ENCODE peak calls at places on chromosome 16, in seven cellular contexts. One of them, this sample, is unnamed.

GRCh38 chr16:84286568-84287220 is 8.0 kb upstream of the WFDC1 start:
- DNase-seq in HFF-Myc: no peak
- DNase-seq in kidney glomerular epithelial cell: peak; percentile 5
- DNase-seq in neural progenitor cell: no peak
- DNase-seq in lower leg skin: no peak
- DNase-seq in memory B cell: no peak
- DNase-seq in activated CD4-positive, alpha-beta T cell treated with anti-CD3 and anti-CD28 coated beads, Interleukin-2, amount 50 U/mL, for 1 hour: no peak
- DNase-seq in this sample: peak; percentile 9

GRCh38 chr16:1871974-1872635 is at the start of gene MEIOB:
- DNase-seq in neural progenitor cell: peak; percentile 87
- DNase-seq in memory B cell: peak; percentile 33
- DNase-seq in kidney glomerular epithelial cell: no peak
- DNase-seq in HFF-Myc: no peak
- DNase-seq in lower leg skin: peak; percentile 82
- DNase-seq in activated CD4-positive, alpha-beta T cell treated with anti-CD3 and anti-CD28 coated beads, Interleukin-2, amount 50 U/mL, for 1 hour: peak; percentile 27
- DNase-seq in this sample: no peak

GRCh38 chr16:2692251-2692947 is 10.1 kb downstream of the KCTD5 start:
- DNase-seq in neural progenitor cell: peak; percentile 9
- DNase-seq in kidney glomerular epithelial cell: no peak
- DNase-seq in HFF-Myc: no peak
- DNase-seq in activated CD4-positive, alpha-beta T cell treated with anti-CD3 and anti-CD28 coated beads, Interleukin-2, amount 50 U/mL, for 1 hour: no peak
- DNase-seq in memory B cell: no peak
- DNase-seq in lower leg skin: no peak
- DNase-seq in this sample: no peak

GRCh38 chr16:16062023-16062932 is 112.9 kb downstream of the ABCC1 start:
- DNase-seq in lower leg skin: no peak
- DNase-seq in HFF-Myc: no peak
- DNase-seq in activated CD4-positive, alpha-beta T cell treated with anti-CD3 and anti-CD28 coated beads, Interleukin-2, amount 50 U/mL, for 1 hour: peak; percentile 15
- DNase-seq in neural progenitor cell: peak; percentile 11
- DNase-seq in kidney glomerular epithelial cell: no peak
- DNase-seq in memory B cell: no peak
- DNase-seq in this sample: no peak

GRCh38 chr16:66378739-66379570 is 12.5 kb downstream of the CDH5 start:
- DNase-seq in activated CD4-positive, alpha-beta T cell treated with anti-CD3 and anti-CD28 coated beads, Interleukin-2, amount 50 U/mL, for 1 hour: no peak
- DNase-seq in lower leg skin: no peak
- DNase-seq in neural progenitor cell: no peak
- DNase-seq in HFF-Myc: no peak
- DNase-seq in memory B cell: no peak
- DNase-seq in kidney glomerular epithelial cell: no peak
- DNase-seq in this sample: no peak

GRCh38 chr16:11024333-11025053 is 80.1 kb downstream of the CLEC16A start:
- DNase-seq in lower leg skin: no peak
- DNase-seq in HFF-Myc: no peak
- DNase-seq in kidney glomerular epithelial cell: peak; percentile 38
- DNase-seq in neural progenitor cell: no peak
- DNase-seq in activated CD4-positive, alpha-beta T cell treated with anti-CD3 and anti-CD28 coated beads, Interleukin-2, amount 50 U/mL, for 1 hour: no peak
- DNase-seq in memory B cell: no peak
- DNase-seq in this sample: peak; percentile 74

GRCh38 chr16:71460246-71460645 is 1.8 kb downstream of the ZNF23 start:
- DNase-seq in lower leg skin: no peak
- DNase-seq in activated CD4-positive, alpha-beta T cell treated with anti-CD3 and anti-CD28 coated beads, Interleukin-2, amount 50 U/mL, for 1 hour: no peak
- DNase-seq in HFF-Myc: peak; percentile 79
- DNase-seq in kidney glomerular epithelial cell: peak; percentile 5
- DNase-seq in neural progenitor cell: no peak
- DNase-seq in memory B cell: no peak
- DNase-seq in this sample: no peak

GRCh38 chr16:27779719-27780161 is 229.8 kb downstream of the KATNIP start:
- DNase-seq in neural progenitor cell: peak; percentile 84
- DNase-seq in memory B cell: no peak
- DNase-seq in lower leg skin: no peak
- DNase-seq in activated CD4-positive, alpha-beta T cell treated with anti-CD3 and anti-CD28 coated beads, Interleukin-2, amount 50 U/mL, for 1 hour: no peak
- DNase-seq in HFF-Myc: peak; percentile 15
- DNase-seq in kidney glomerular epithelial cell: no peak
- DNase-seq in this sample: no peak

GRCh38 chr16:74462361-74462760 is 41.1 kb upstream of the CLEC18B start:
- DNase-seq in kidney glomerular epithelial cell: peak; percentile 14
- DNase-seq in HFF-Myc: no peak
- DNase-seq in neural progenitor cell: no peak
- DNase-seq in lower leg skin: no peak
- DNase-seq in activated CD4-positive, alpha-beta T cell treated with anti-CD3 and anti-CD28 coated beads, Interleukin-2, amount 50 U/mL, for 1 hour: no peak
- DNase-seq in memory B cell: no peak
- DNase-seq in this sample: peak; percentile 30

GRCh38 chr16:51326131-51326856 is 175.2 kb upstream of the SALL1 start:
- DNase-seq in neural progenitor cell: no peak
- DNase-seq in HFF-Myc: peak; percentile 93
- DNase-seq in memory B cell: no peak
- DNase-seq in lower leg skin: no peak
- DNase-seq in kidney glomerular epithelial cell: peak; percentile 28
- DNase-seq in activated CD4-positive, alpha-beta T cell treated with anti-CD3 and anti-CD28 coated beads, Interleukin-2, amount 50 U/mL, for 1 hour: no peak
- DNase-seq in this sample: peak; percentile 33

GRCh38 chr16:81492307-81492706 is 47.7 kb downstream of the CMIP start:
- DNase-seq in HFF-Myc: no peak
- DNase-seq in lower leg skin: no peak
- DNase-seq in neural progenitor cell: peak; percentile 68
- DNase-seq in activated CD4-positive, alpha-beta T cell treated with anti-CD3 and anti-CD28 coated beads, Interleukin-2, amount 50 U/mL, for 1 hour: no peak
- DNase-seq in kidney glomerular epithelial cell: no peak
- DNase-seq in memory B cell: no peak
- DNase-seq in this sample: peak; percentile 68

GRCh38 chr16:75254359-75254837 is 3.0 kb upstream of the BCAR1 start:
- DNase-seq in memory B cell: no peak
- DNase-seq in kidney glomerular epithelial cell: peak; percentile 62
- DNase-seq in lower leg skin: peak; percentile 85
- DNase-seq in activated CD4-positive, alpha-beta T cell treated with anti-CD3 and anti-CD28 coated beads, Interleukin-2, amount 50 U/mL, for 1 hour: no peak
- DNase-seq in HFF-Myc: peak; percentile 77
- DNase-seq in neural progenitor cell: no peak
- DNase-seq in this sample: peak; percentile 72

GRCh38 chr16:1723450-1724147 is 17.6 kb downstream of the MAPK8IP3 start:
- DNase-seq in lower leg skin: no peak
- DNase-seq in HFF-Myc: no peak
- DNase-seq in neural progenitor cell: peak; percentile 47
- DNase-seq in kidney glomerular epithelial cell: peak; percentile 32
- DNase-seq in memory B cell: peak; percentile 62
- DNase-seq in activated CD4-positive, alpha-beta T cell treated with anti-CD3 and anti-CD28 coated beads, Interleukin-2, amount 50 U/mL, for 1 hour: peak; percentile 44
- DNase-seq in this sample: peak; percentile 12

GRCh38 chr16:85460983-85461813 is 151.9 kb upstream of the GSE1 start:
- DNase-seq in activated CD4-positive, alpha-beta T cell treated with anti-CD3 and anti-CD28 coated beads, Interleukin-2, amount 50 U/mL, for 1 hour: no peak
- DNase-seq in HFF-Myc: no peak
- DNase-seq in neural progenitor cell: peak; percentile 53
- DNase-seq in memory B cell: no peak
- DNase-seq in lower leg skin: no peak
- DNase-seq in kidney glomerular epithelial cell: peak; percentile 43
- DNase-seq in this sample: no peak

GRCh38 chr16:49458656-49459445 is 85.2 kb downstream of the C16orf78 start:
- DNase-seq in kidney glomerular epithelial cell: no peak
- DNase-seq in activated CD4-positive, alpha-beta T cell treated with anti-CD3 and anti-CD28 coated beads, Interleukin-2, amount 50 U/mL, for 1 hour: no peak
- DNase-seq in HFF-Myc: no peak
- DNase-seq in neural progenitor cell: no peak
- DNase-seq in memory B cell: no peak
- DNase-seq in lower leg skin: peak; percentile 62
- DNase-seq in this sample: no peak

GRCh38 chr16:89289428-89290395 is 72.2 kb downstream of the ZNF778 start:
- DNase-seq in neural progenitor cell: peak; percentile 86
- DNase-seq in activated CD4-positive, alpha-beta T cell treated with anti-CD3 and anti-CD28 coated beads, Interleukin-2, amount 50 U/mL, for 1 hour: peak; percentile 75
- DNase-seq in kidney glomerular epithelial cell: peak; percentile 26
- DNase-seq in HFF-Myc: peak; percentile 27
- DNase-seq in lower leg skin: no peak
- DNase-seq in memory B cell: peak; percentile 73
- DNase-seq in this sample: peak; percentile 49

GRCh38 chr16:57600952-57601580 is 27.4 kb upstream of the ADGRG1 start:
- DNase-seq in kidney glomerular epithelial cell: no peak
- DNase-seq in lower leg skin: no peak
- DNase-seq in memory B cell: no peak
- DNase-seq in neural progenitor cell: no peak
- DNase-seq in activated CD4-positive, alpha-beta T cell treated with anti-CD3 and anti-CD28 coated beads, Interleukin-2, amount 50 U/mL, for 1 hour: no peak
- DNase-seq in HFF-Myc: no peak
- DNase-seq in this sample: no peak

GRCh38 chr16:54009464-54010176 is 277.0 kb downstream of the IRX3 start:
- DNase-seq in activated CD4-positive, alpha-beta T cell treated with anti-CD3 and anti-CD28 coated beads, Interleukin-2, amount 50 U/mL, for 1 hour: no peak
- DNase-seq in neural progenitor cell: no peak
- DNase-seq in HFF-Myc: no peak
- DNase-seq in kidney glomerular epithelial cell: no peak
- DNase-seq in memory B cell: no peak
- DNase-seq in lower leg skin: no peak
- DNase-seq in this sample: no peak

GRCh38 chr16:75385507-75386152 is 47.7 kb downstream of the CFDP1 start:
- DNase-seq in activated CD4-positive, alpha-beta T cell treated with anti-CD3 and anti-CD28 coated beads, Interleukin-2, amount 50 U/mL, for 1 hour: no peak
- DNase-seq in memory B cell: no peak
- DNase-seq in HFF-Myc: peak; percentile 69
- DNase-seq in kidney glomerular epithelial cell: peak; percentile 87
- DNase-seq in lower leg skin: no peak
- DNase-seq in neural progenitor cell: peak; percentile 66
- DNase-seq in this sample: peak; percentile 67

GRCh38 chr16:4110065-4110464 is 6.2 kb downstream of the ADCY9 start:
- DNase-seq in neural progenitor cell: no peak
- DNase-seq in kidney glomerular epithelial cell: no peak
- DNase-seq in HFF-Myc: no peak
- DNase-seq in memory B cell: no peak
- DNase-seq in activated CD4-positive, alpha-beta T cell treated with anti-CD3 and anti-CD28 coated beads, Interleukin-2, amount 50 U/mL, for 1 hour: no peak
- DNase-seq in lower leg skin: no peak
- DNase-seq in this sample: no peak

GRCh38 chr16:711548-712320 is 3.2 kb upstream of the METRN start:
- DNase-seq in HFF-Myc: no peak
- DNase-seq in kidney glomerular epithelial cell: peak; percentile 56
- DNase-seq in activated CD4-positive, alpha-beta T cell treated with anti-CD3 and anti-CD28 coated beads, Interleukin-2, amount 50 U/mL, for 1 hour: peak; percentile 80
- DNase-seq in neural progenitor cell: peak; percentile 91
- DNase-seq in memory B cell: peak; percentile 89
- DNase-seq in lower leg skin: peak; percentile 95
- DNase-seq in this sample: peak; percentile 48

GRCh38 chr16:48383877-48384304 is 1.3 kb downstream of the SIAH1 start:
- DNase-seq in kidney glomerular epithelial cell: peak; percentile 17
- DNase-seq in lower leg skin: no peak
- DNase-seq in memory B cell: no peak
- DNase-seq in activated CD4-positive, alpha-beta T cell treated with anti-CD3 and anti-CD28 coated beads, Interleukin-2, amount 50 U/mL, for 1 hour: no peak
- DNase-seq in HFF-Myc: no peak
- DNase-seq in neural progenitor cell: no peak
- DNase-seq in this sample: peak; percentile 6

GRCh38 chr16:55543470-55543869 is 23.0 kb upstream of the CAPNS2 start:
- DNase-seq in memory B cell: no peak
- DNase-seq in neural progenitor cell: peak; percentile 38
- DNase-seq in lower leg skin: no peak
- DNase-seq in activated CD4-positive, alpha-beta T cell treated with anti-CD3 and anti-CD28 coated beads, Interleukin-2, amount 50 U/mL, for 1 hour: no peak
- DNase-seq in HFF-Myc: peak; percentile 16
- DNase-seq in kidney glomerular epithelial cell: peak; percentile 25
- DNase-seq in this sample: peak; percentile 14

GRCh38 chr16:48501516-48502377 is 108.2 kb downstream of the N4BP1 start:
- DNase-seq in HFF-Myc: no peak
- DNase-seq in memory B cell: no peak
- DNase-seq in lower leg skin: peak; percentile 40
- DNase-seq in neural progenitor cell: no peak
- DNase-seq in activated CD4-positive, alpha-beta T cell treated with anti-CD3 and anti-CD28 coated beads, Interleukin-2, amount 50 U/mL, for 1 hour: no peak
- DNase-seq in kidney glomerular epithelial cell: no peak
- DNase-seq in this sample: no peak